ENCODE peak calls at places on chromosome 18, in four cellular contexts. Q is retina, W is NT2/D1, P is dorsolateral prefrontal cortex. A is an unnamed sample.

GRCh38 chr18:10094154-10094553 is 180.3 kb downstream of the VAPA start:
- DNase-seq in Q (no peak), W (no peak), P (no peak), A (peak; percentile 42)

GRCh38 chr18:21663615-21664014 is 41.0 kb downstream of the ABHD3 start:
- DNase-seq in Q (no peak), W (no peak), P (no peak), A (no peak)

GRCh38 chr18:74389161-74389927 is 67.8 kb downstream of the DIPK1C start:
- DNase-seq in Q (no peak), W (no peak), P (no peak), A (no peak)

GRCh38 chr18:54127759-54128378 is 96.6 kb downstream of the MBD2 start:
- DNase-seq in Q (peak; percentile 68), W (peak; percentile 43), P (peak; percentile 49), A (peak; percentile 62)

GRCh38 chr18:48832961-48833700 is 117.6 kb downstream of the SMAD7 start:
- DNase-seq in Q (no peak), W (no peak), P (peak; percentile 42), A (peak; percentile 92)

GRCh38 chr18:13273800-13274199 is 55.2 kb downstream of the LDLRAD4 start:
- DNase-seq in Q (no peak), W (no peak), P (no peak), A (no peak)

GRCh38 chr18:24112464-24112863 is 26.4 kb upstream of the CABYR start:
- DNase-seq in Q (no peak), W (no peak), P (no peak), A (no peak)

GRCh38 chr18:79570266-79571201 is 109.1 kb upstream of the CTDP1 start:
- DNase-seq in Q (no peak), W (no peak), P (peak; percentile 24), A (peak; percentile 41)

GRCh38 chr18:55534547-55534946 is 53.4 kb downstream of the TCF4 start:
- DNase-seq in Q (no peak), W (no peak), P (no peak), A (peak; percentile 42)

GRCh38 chr18:24346254-24346653 is 51.4 kb downstream of the OSBPL1A start:
- DNase-seq in Q (no peak), W (no peak), P (no peak), A (no peak)

GRCh38 chr18:902179-902718 is 2.4 kb upstream of the ADCYAP1 start:
- DNase-seq in Q (peak; percentile 51), W (no peak), P (no peak), A (no peak)

GRCh38 chr18:31666055-31666454 is 18.3 kb downstream of the B4GALT6 start:
- DNase-seq in Q (no peak), W (no peak), P (no peak), A (no peak)

GRCh38 chr18:70288171-70288850 is 534 bp upstream of the SOCS6 start:
- DNase-seq in Q (peak; percentile 75), W (no peak), P (peak; percentile 64), A (peak; percentile 55)

GRCh38 chr18:10099539-10100140 is 185.8 kb downstream of the VAPA start:
- DNase-seq in Q (no peak), W (no peak), P (no peak), A (peak; percentile 57)

GRCh38 chr18:3877678-3878077 is 427.7 kb downstream of the TGIF1 start:
- DNase-seq in Q (no peak), W (no peak), P (no peak), A (peak; percentile 24)

GRCh38 chr18:11324956-11325873 is 175.8 kb upstream of the PIEZO2 start:
- DNase-seq in Q (no peak), W (no peak), P (no peak), A (peak; percentile 95)

GRCh38 chr18:67846422-67847098 is 330.0 kb upstream of the DSEL start:
- DNase-seq in Q (no peak), W (no peak), P (no peak), A (no peak)

GRCh38 chr18:35193313-35193712 is 47.5 kb upstream of the ZNF397 start:
- DNase-seq in Q (no peak), W (no peak), P (no peak), A (no peak)

GRCh38 chr18:28175047-28175929 is 1.6 kb downstream of the CDH2 start:
- DNase-seq in Q (peak; percentile 84), W (no peak), P (peak; percentile 66), A (peak; percentile 64)

GRCh38 chr18:50083708-50084107 is 111.2 kb downstream of the MYO5B start:
- DNase-seq in Q (no peak), W (no peak), P (no peak), A (no peak)

GRCh38 chr18:33577688-33578370 is at the start of gene ASXL3:
- DNase-seq in Q (peak; percentile 92), W (no peak), P (peak; percentile 75), A (no peak)

GRCh38 chr18:23114911-23115310 is 20.4 kb upstream of the CABLES1 start:
- DNase-seq in Q (no peak), W (no peak), P (no peak), A (no peak)

GRCh38 chr18:27540126-27540525 is 355.0 kb upstream of the CHST9 start:
- DNase-seq in Q (peak; percentile 37), W (no peak), P (no peak), A (no peak)

GRCh38 chr18:13112982-13113381 is 105.6 kb upstream of the LDLRAD4 start:
- DNase-seq in Q (peak; percentile 79), W (peak; percentile 57), P (peak; percentile 77), A (no peak)

GRCh38 chr18:29779096-29779495 is 1263.4 kb downstream of the DSC3 start:
- DNase-seq in Q (no peak), W (no peak), P (no peak), A (no peak)

GRCh38 chr18:23138470-23138869 is 3.2 kb downstream of the CABLES1 start:
- DNase-seq in Q (no peak), W (no peak), P (no peak), A (no peak)

GRCh38 chr18:28095041-28095440 is 81.9 kb downstream of the CDH2 start:
- DNase-seq in Q (no peak), W (no peak), P (no peak), A (peak; percentile 73)

GRCh38 chr18:35753306-35753910 is 171.9 kb downstream of the GALNT1 start:
- DNase-seq in Q (no peak), W (no peak), P (no peak), A (no peak)

GRCh38 chr18:57833441-57834101 is 30.5 kb upstream of the ATP8B1 start:
- DNase-seq in Q (no peak), W (no peak), P (no peak), A (peak; percentile 76)

GRCh38 chr18:78762753-78763152 is 216.9 kb upstream of the SALL3 start:
- DNase-seq in Q (no peak), W (no peak), P (no peak), A (no peak)

GRCh38 chr18:58616446-58616845 is 12.4 kb downstream of the ALPK2 start:
- DNase-seq in Q (no peak), W (no peak), P (no peak), A (no peak)

GRCh38 chr18:44958450-44958849 is 277.8 kb downstream of the SETBP1 start:
- DNase-seq in Q (no peak), W (no peak), P (no peak), A (peak; percentile 8)